ENCODE peak calls at places on chromosome 4, in six cellular contexts. One of them, this sample, is unnamed.

GRCh38 chr4:186770446-186771175 is 47.0 kb upstream of the FAT1 start:
- DNase-seq in Caco-2: no peak
- DNase-seq in NCI-H1105: no peak
- DNase-seq in H7: no peak
- DNase-seq in lower leg skin: no peak
- DNase-seq in activated effector memory CD4-positive, alpha-beta T cell treated with Interleukin-2 at 50 U/mL for 16 hours: no peak
- DNase-seq in this sample: no peak

GRCh38 chr4:27016551-27016950 is 155.9 kb downstream of the STIM2 start:
- DNase-seq in NCI-H1105: no peak
- DNase-seq in Caco-2: no peak
- DNase-seq in H7: no peak
- DNase-seq in lower leg skin: no peak
- DNase-seq in activated effector memory CD4-positive, alpha-beta T cell treated with Interleukin-2 at 50 U/mL for 16 hours: no peak
- DNase-seq in this sample: no peak

GRCh38 chr4:78788005-78788889 is 12.1 kb downstream of the BMP2K start:
- DNase-seq in lower leg skin: no peak
- DNase-seq in NCI-H1105: no peak
- DNase-seq in Caco-2: no peak
- DNase-seq in H7: no peak
- DNase-seq in activated effector memory CD4-positive, alpha-beta T cell treated with Interleukin-2 at 50 U/mL for 16 hours: no peak
- DNase-seq in this sample: no peak

GRCh38 chr4:8917868-8918783 is 46.5 kb upstream of the HMX1 start:
- DNase-seq in activated effector memory CD4-positive, alpha-beta T cell treated with Interleukin-2 at 50 U/mL for 16 hours: peak; percentile 34
- DNase-seq in H7: peak; percentile 94
- DNase-seq in lower leg skin: peak; percentile 91
- DNase-seq in Caco-2: peak; percentile 54
- DNase-seq in NCI-H1105: peak; percentile 11
- DNase-seq in this sample: peak; percentile 58

GRCh38 chr4:13328591-13328990 is 155.5 kb downstream of the RAB28 start:
- DNase-seq in H7: no peak
- DNase-seq in activated effector memory CD4-positive, alpha-beta T cell treated with Interleukin-2 at 50 U/mL for 16 hours: no peak
- DNase-seq in Caco-2: no peak
- DNase-seq in lower leg skin: no peak
- DNase-seq in NCI-H1105: no peak
- DNase-seq in this sample: peak; percentile 4

GRCh38 chr4:90081432-90082195 is 45.6 kb upstream of the CCSER1 start:
- DNase-seq in lower leg skin: no peak
- DNase-seq in H7: no peak
- DNase-seq in NCI-H1105: no peak
- DNase-seq in activated effector memory CD4-positive, alpha-beta T cell treated with Interleukin-2 at 50 U/mL for 16 hours: no peak
- DNase-seq in Caco-2: no peak
- DNase-seq in this sample: no peak

GRCh38 chr4:24373662-24374061 is 210.7 kb downstream of the DHX15 start:
- DNase-seq in H7: no peak
- DNase-seq in Caco-2: no peak
- DNase-seq in activated effector memory CD4-positive, alpha-beta T cell treated with Interleukin-2 at 50 U/mL for 16 hours: no peak
- DNase-seq in NCI-H1105: no peak
- DNase-seq in lower leg skin: no peak
- DNase-seq in this sample: no peak

GRCh38 chr4:185229021-185229818 is 19.8 kb downstream of the SNX25 start:
- DNase-seq in activated effector memory CD4-positive, alpha-beta T cell treated with Interleukin-2 at 50 U/mL for 16 hours: no peak
- DNase-seq in lower leg skin: no peak
- DNase-seq in NCI-H1105: no peak
- DNase-seq in H7: no peak
- DNase-seq in Caco-2: no peak
- DNase-seq in this sample: no peak

GRCh38 chr4:20681263-20681662 is 19.0 kb upstream of the PACRGL start:
- DNase-seq in Caco-2: no peak
- DNase-seq in NCI-H1105: no peak
- DNase-seq in lower leg skin: no peak
- DNase-seq in H7: no peak
- DNase-seq in activated effector memory CD4-positive, alpha-beta T cell treated with Interleukin-2 at 50 U/mL for 16 hours: no peak
- DNase-seq in this sample: no peak

GRCh38 chr4:184765473-184766346 is 31.8 kb upstream of the CENPU start:
- DNase-seq in Caco-2: no peak
- DNase-seq in NCI-H1105: no peak
- DNase-seq in activated effector memory CD4-positive, alpha-beta T cell treated with Interleukin-2 at 50 U/mL for 16 hours: no peak
- DNase-seq in H7: peak; percentile 71
- DNase-seq in lower leg skin: no peak
- DNase-seq in this sample: peak; percentile 16

GRCh38 chr4:7775396-7775795 is 164.3 kb downstream of the AFAP1 start:
- DNase-seq in H7: no peak
- DNase-seq in activated effector memory CD4-positive, alpha-beta T cell treated with Interleukin-2 at 50 U/mL for 16 hours: no peak
- DNase-seq in lower leg skin: no peak
- DNase-seq in Caco-2: no peak
- DNase-seq in NCI-H1105: no peak
- DNase-seq in this sample: peak; percentile 64

GRCh38 chr4:26584725-26585124 is 841 bp downstream of the TBC1D19 start:
- DNase-seq in H7: no peak
- DNase-seq in activated effector memory CD4-positive, alpha-beta T cell treated with Interleukin-2 at 50 U/mL for 16 hours: no peak
- DNase-seq in Caco-2: no peak
- DNase-seq in lower leg skin: no peak
- DNase-seq in NCI-H1105: no peak
- DNase-seq in this sample: no peak

This sample was measured in SK-MEL-5.